ENCODE peak calls at places on chromosome 4, in five cellular contexts. F is HepG2, M is H1, R is K562, I is SK-N-SH. W is an unnamed sample.

GRCh38 chr4:107270614-107271013 is 234.5 kb upstream of the DKK2 start:
- DNase-seq in R (no peak), I (no peak), M (no peak), F (no peak), W (no peak)

GRCh38 chr4:32337403-32337802 is 1617.2 kb downstream of the PCDH7 start:
- DNase-seq in R (no peak), M (no peak), I (no peak), F (no peak), W (no peak)

GRCh38 chr4:18529482-18529881 is 507.9 kb upstream of the LCORL start:
- DNase-seq in R (no peak), M (no peak), F (no peak), I (no peak), W (no peak)

GRCh38 chr4:24103434-24104168 is 213.8 kb upstream of the PPARGC1A start:
- DNase-seq in R (no peak), F (no peak), I (no peak), M (no peak), W (no peak)

GRCh38 chr4:151771664-151772063 is 10.9 kb upstream of the GATB start:
- DNase-seq in I (no peak), M (no peak), R (no peak), F (no peak), W (no peak)

GRCh38 chr4:152189451-152190179 is 346.3 kb downstream of the FBXW7 start:
- DNase-seq in F (no peak), M (no peak), I (no peak), R (no peak), W (no peak)

GRCh38 chr4:127505203-127505602 is 127.6 kb upstream of the INTU start:
- DNase-seq in M (no peak), R (peak; percentile 62), F (no peak), I (peak; percentile 4), W (no peak)

GRCh38 chr4:89497517-89498308 is 190.1 kb upstream of the GPRIN3 start:
- DNase-seq in F (no peak), I (no peak), R (no peak), M (no peak), W (no peak)

GRCh38 chr4:138572007-138572406 is 329.9 kb upstream of the SLC7A11 start:
- DNase-seq in F (no peak), R (no peak), I (no peak), M (no peak), W (no peak)

GRCh38 chr4:173753408-173753807 is 223.4 kb upstream of the HAND2 start:
- DNase-seq in M (no peak), F (no peak), I (no peak), R (no peak), W (no peak)

GRCh38 chr4:2186133-2186864 is 55.6 kb downstream of the HAUS3 start:
- DNase-seq in M (peak; percentile 59), F (peak; percentile 57), I (no peak), R (peak; percentile 36), W (no peak)

GRCh38 chr4:1345905-1346780 is 865 bp upstream of the UVSSA start:
- DNase-seq in M (peak; percentile 59), I (peak; percentile 85), F (peak; percentile 34), R (peak; percentile 72), W (peak; percentile 28)

GRCh38 chr4:7371122-7371941 is 63.4 kb downstream of the PSAPL1 start:
- DNase-seq in R (no peak), F (no peak), M (no peak), I (no peak), W (no peak)

GRCh38 chr4:22389240-22389871 is 126.5 kb downstream of the ADGRA3 start:
- DNase-seq in F (peak; percentile 59), M (no peak), R (peak; percentile 55), I (peak; percentile 35), W (peak; percentile 21)

GRCh38 chr4:88204882-88205281 is 46.4 kb upstream of the ABCG2 start:
- DNase-seq in R (no peak), I (no peak), M (peak; percentile 8), F (no peak), W (no peak)

GRCh38 chr4:85268146-85268545 is 206.8 kb upstream of the ARHGAP24 start:
- DNase-seq in I (no peak), M (no peak), F (no peak), R (no peak), W (no peak)

GRCh38 chr4:107711831-107712230 is 8.2 kb downstream of the PAPSS1 start:
- DNase-seq in F (no peak), M (no peak), I (no peak), R (no peak), W (no peak)

GRCh38 chr4:172631832-172632231 is 536.8 kb upstream of the GALNT7 start:
- DNase-seq in R (no peak), F (no peak), I (no peak), M (no peak), W (no peak)
- TF ChIP-seq GABPA in R (no peak), F (no peak), I (no peak), M (no peak), W (no peak)

DNA sequence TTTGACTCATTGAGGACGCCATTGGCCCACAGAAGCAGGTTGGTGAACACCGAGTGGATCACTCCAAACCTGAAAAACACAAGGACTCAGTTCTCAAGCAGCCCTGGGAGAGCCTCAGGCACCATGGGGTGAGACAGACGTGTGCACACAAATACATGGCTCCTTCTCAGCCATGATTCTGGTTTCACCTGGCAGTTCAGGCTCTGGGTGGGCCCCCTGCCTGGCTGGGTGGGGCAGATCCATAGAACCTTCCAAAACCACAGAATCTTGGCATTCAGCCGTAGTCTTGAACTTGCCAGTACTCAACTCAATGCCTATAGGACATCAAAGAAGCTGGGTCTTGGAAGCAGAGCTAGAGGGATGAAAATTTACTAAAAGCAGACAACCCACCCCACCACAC is 24.2 kb downstream of the OTOP1 start:
- DNase-seq in F (no peak), R (no peak), I (no peak), M (no peak), W (no peak)
- TF ChIP-seq GABPA in F (no peak), R (no peak), I (no peak), M (no peak), W (no peak)

DNA sequence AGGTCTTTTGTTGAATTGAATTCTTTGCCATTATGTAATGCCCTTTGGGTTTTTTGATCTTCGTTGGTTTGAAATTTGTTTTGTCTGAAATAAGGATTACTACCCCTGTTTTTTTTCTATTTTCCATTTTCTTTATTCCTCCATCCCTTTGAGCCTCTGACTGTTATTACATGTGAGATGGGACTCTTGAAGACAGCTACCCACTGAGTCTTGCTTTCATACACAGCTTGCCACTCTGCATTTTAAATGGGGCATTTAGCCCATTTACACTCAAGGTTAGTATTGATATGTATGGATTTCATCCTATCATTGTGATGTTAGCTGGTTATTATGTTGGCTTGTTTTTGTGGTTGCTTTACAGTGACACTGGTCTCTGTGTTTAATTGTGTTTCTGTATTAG is 736.2 kb upstream of the GRID2 start:
- DNase-seq in F (no peak), I (no peak), M (no peak), R (no peak), W (no peak)
- TF ChIP-seq GABPA in F (no peak), I (no peak), M (no peak), R (no peak), W (no peak)

GRCh38 chr4:104682311-104682710 is 187.6 kb upstream of the CXXC4 start:
- DNase-seq in F (no peak), R (no peak), I (no peak), M (no peak), W (no peak)

GRCh38 chr4:104677122-104677521 is 182.4 kb upstream of the CXXC4 start:
- DNase-seq in F (no peak), R (peak; percentile 2), I (no peak), M (no peak), W (no peak)
- TF ChIP-seq GABPA in F (no peak), R (no peak), I (no peak), M (no peak), W (no peak)

GRCh38 chr4:188262464-188262863 is 123.2 kb downstream of the TRIML1 start:
- DNase-seq in I (no peak), M (no peak), R (no peak), F (no peak), W (no peak)
- TF ChIP-seq GABPA in I (no peak), M (no peak), R (no peak), F (no peak), W (no peak)

GRCh38 chr4:185305979-185306442 is 89.7 kb downstream of the LRP2BP start:
- DNase-seq in R (no peak), F (no peak), M (no peak), I (no peak), W (no peak)
- TF ChIP-seq GABPA in R (no peak), F (no peak), M (no peak), I (no peak), W (no peak)

DNA sequence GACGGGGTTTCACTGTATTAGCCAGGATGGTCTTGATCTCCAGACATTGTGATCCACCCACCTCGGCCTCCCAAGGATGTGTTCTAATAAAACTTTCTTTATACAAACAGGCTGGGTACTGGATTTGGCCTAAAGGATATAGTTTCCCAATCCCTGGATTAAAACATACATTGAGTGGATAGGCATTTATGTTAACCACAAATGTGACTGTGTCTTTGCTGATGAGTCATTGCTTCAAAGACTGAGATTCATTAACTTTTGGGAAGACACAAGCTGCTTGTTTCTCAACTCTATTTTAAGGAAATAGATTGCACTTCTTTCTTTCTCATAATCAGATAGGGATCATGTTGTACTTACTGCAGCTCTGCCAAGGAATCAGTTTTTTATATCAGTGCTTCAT is 131.2 kb upstream of the AGA start:
- DNase-seq in F (no peak), I (no peak), R (no peak), M (no peak), W (no peak)
- TF ChIP-seq GABPA in F (no peak), I (no peak), R (no peak), M (no peak), W (no peak)